ENCODE peak calls at places on chromosome 21, in seven cellular contexts. J is kidney tubule cell, O is SHP77, M is NB4, E is IMR-90, C is EL, L is fibroblast of the aortic adventitia. X is an unnamed sample.

GRCh38 chr21:44574457-44575306 is 1.2 kb downstream of the KRTAP10-4 start:
- DNase-seq in J (no peak), O (peak; percentile 53), M (no peak), E (no peak), C (no peak), L (no peak), X (no peak)

GRCh38 chr21:35072960-35073359 is 23.9 kb upstream of the RUNX1 start:
- DNase-seq in J (no peak), O (no peak), M (no peak), E (peak; percentile 77), C (no peak), L (peak; percentile 82), X (no peak)

GRCh38 chr21:46129846-46130651 is 25.3 kb downstream of the FTCD start:
- DNase-seq in J (no peak), O (no peak), M (no peak), E (no peak), C (no peak), L (no peak), X (no peak)

GRCh38 chr21:41564871-41565281 is 56.9 kb upstream of the TMPRSS2 start:
- DNase-seq in J (peak; percentile 81), O (no peak), M (peak; percentile 26), E (no peak), C (peak; percentile 73), L (peak; percentile 4), X (no peak)

GRCh38 chr21:31898898-31899630 is 26.2 kb downstream of the HUNK start:
- DNase-seq in J (no peak), O (no peak), M (no peak), E (no peak), C (no peak), L (no peak), X (no peak)

GRCh38 chr21:26447932-26448331 is 125.2 kb downstream of the CYYR1 start:
- DNase-seq in J (no peak), O (no peak), M (no peak), E (no peak), C (peak; percentile 25), L (no peak), X (no peak)

GRCh38 chr21:15445327-15445726 is 284.5 kb upstream of the USP25 start:
- DNase-seq in J (no peak), O (no peak), M (peak; percentile 3), E (no peak), C (no peak), L (no peak), X (no peak)

GRCh38 chr21:42306366-42307035 is 8.7 kb downstream of the TFF3 start:
- DNase-seq in J (no peak), O (no peak), M (no peak), E (no peak), C (no peak), L (no peak), X (no peak)

GRCh38 chr21:45352621-45353125 is 52.3 kb upstream of the COL18A1 start:
- DNase-seq in J (no peak), O (no peak), M (no peak), E (no peak), C (no peak), L (no peak), X (no peak)

GRCh38 chr21:36888466-36888865 is 78.0 kb downstream of the HLCS start:
- DNase-seq in J (no peak), O (no peak), M (no peak), E (no peak), C (no peak), L (no peak), X (no peak)

GRCh38 chr21:44972301-44972814 is 32.5 kb downstream of the SLX9 start:
- DNase-seq in J (no peak), O (no peak), M (no peak), E (no peak), C (no peak), L (no peak), X (no peak)

GRCh38 chr21:37266515-37267221 is 466 bp downstream of the VPS26C start:
- DNase-seq in J (no peak), O (peak; percentile 50), M (peak; percentile 64), E (peak; percentile 42), C (peak; percentile 54), L (peak; percentile 33), X (no peak)

GRCh38 chr21:32334980-32335471 is 36.4 kb downstream of the MRAP start:
- DNase-seq in J (no peak), O (no peak), M (no peak), E (no peak), C (no peak), L (no peak), X (no peak)

GRCh38 chr21:37606549-37606948 is 240.0 kb downstream of the DYRK1A start:
- DNase-seq in J (no peak), O (no peak), M (no peak), E (no peak), C (no peak), L (no peak), X (no peak)

GRCh38 chr21:36696640-36697472 is 2.1 kb upstream of the SIM2 start:
- DNase-seq in J (peak; percentile 55), O (no peak), M (no peak), E (peak; percentile 6), C (no peak), L (no peak), X (no peak)

GRCh38 chr21:28431022-28431421 is 561.7 kb downstream of the LTN1 start:
- DNase-seq in J (no peak), O (no peak), M (no peak), E (peak; percentile 66), C (peak; percentile 68), L (peak; percentile 65), X (no peak)

GRCh38 chr21:38351961-38352521 is 95.2 kb downstream of the KCNJ15 start:
- DNase-seq in J (peak; percentile 91), O (no peak), M (no peak), E (peak; percentile 90), C (peak; percentile 82), L (peak; percentile 84), X (peak; percentile 62)

GRCh38 chr21:40019076-40019475 is 151.8 kb downstream of the PCP4 start:
- DNase-seq in J (no peak), O (no peak), M (no peak), E (no peak), C (no peak), L (no peak), X (no peak)

GRCh38 chr21:21101911-21102310 is 103.7 kb downstream of the NCAM2 start:
- DNase-seq in J (peak; percentile 1), O (peak; percentile 51), M (peak; percentile 54), E (peak; percentile 85), C (peak; percentile 48), L (peak; percentile 74), X (no peak)

GRCh38 chr21:35559128-35559831 is 501.0 kb downstream of the SETD4 start:
- DNase-seq in J (peak; percentile 12), O (no peak), M (no peak), E (peak; percentile 95), C (peak; percentile 97), L (peak; percentile 92), X (no peak)

GRCh38 chr21:31140025-31140424 is 101.7 kb upstream of the KRTAP19-8 start:
- DNase-seq in J (no peak), O (no peak), M (no peak), E (no peak), C (no peak), L (no peak), X (no peak)

GRCh38 chr21:33157303-33157702 is 72.4 kb upstream of the IFNAR2 start:
- DNase-seq in J (no peak), O (no peak), M (peak; percentile 38), E (no peak), C (no peak), L (peak; percentile 1), X (no peak)

GRCh38 chr21:41926068-41926806 is 27.6 kb downstream of the C2CD2 start:
- DNase-seq in J (peak; percentile 59), O (no peak), M (peak; percentile 13), E (peak; percentile 66), C (peak; percentile 45), L (peak; percentile 64), X (peak; percentile 42)

GRCh38 chr21:17711896-17712295 is 99.2 kb upstream of the BTG3 start:
- DNase-seq in J (no peak), O (no peak), M (peak; percentile 34), E (no peak), C (no peak), L (no peak), X (no peak)

GRCh38 chr21:45209685-45210284 is 77.9 kb downstream of the POFUT2 start:
- DNase-seq in J (no peak), O (no peak), M (no peak), E (no peak), C (no peak), L (no peak), X (no peak)

GRCh38 chr21:25806053-25806452 is 71.3 kb downstream of the GABPA start:
- DNase-seq in J (no peak), O (no peak), M (no peak), E (no peak), C (peak; percentile 3), L (no peak), X (no peak)

GRCh38 chr21:44817914-44818635 is at the start of gene SUMO3:
- DNase-seq in J (peak; percentile 83), O (peak; percentile 48), M (peak; percentile 85), E (peak; percentile 76), C (peak; percentile 84), L (peak; percentile 72), X (peak; percentile 22)

GRCh38 chr21:38244407-38244787 is 12.4 kb upstream of the KCNJ15 start:
- DNase-seq in J (no peak), O (no peak), M (no peak), E (no peak), C (no peak), L (no peak), X (no peak)

GRCh38 chr21:22346576-22346975 is 1348.4 kb downstream of the NCAM2 start:
- DNase-seq in J (no peak), O (no peak), M (no peak), E (no peak), C (no peak), L (no peak), X (no peak)

GRCh38 chr21:26709090-26709489 is 136.0 kb upstream of the CYYR1 start:
- DNase-seq in J (peak; percentile 59), O (no peak), M (no peak), E (peak; percentile 6), C (peak; percentile 33), L (peak; percentile 10), X (no peak)

GRCh38 chr21:31346256-31346821 is 2.3 kb upstream of the TIAM1 start:
- DNase-seq in J (no peak), O (no peak), M (no peak), E (no peak), C (no peak), L (no peak), X (no peak)

GRCh38 chr21:46128983-46129571 is 26.3 kb downstream of the FTCD start:
- DNase-seq in J (no peak), O (no peak), M (no peak), E (no peak), C (no peak), L (no peak), X (no peak)

GRCh38 chr21:42118121-42118795 is 47.1 kb downstream of the UMODL1 start:
- DNase-seq in J (no peak), O (no peak), M (peak; percentile 50), E (no peak), C (no peak), L (no peak), X (no peak)

GRCh38 chr21:16794944-16795343 is 717.9 kb upstream of the CXADR start:
- DNase-seq in J (peak; percentile 84), O (no peak), M (no peak), E (peak; percentile 95), C (peak; percentile 97), L (peak; percentile 87), X (peak; percentile 86)

GRCh38 chr21:39121600-39122355 is 61.5 kb downstream of the PSMG1 start:
- DNase-seq in J (no peak), O (no peak), M (no peak), E (no peak), C (no peak), L (no peak), X (no peak)

GRCh38 chr21:37176716-37177115 is 90.4 kb downstream of the VPS26C start:
- DNase-seq in J (peak; percentile 83), O (no peak), M (no peak), E (no peak), C (no peak), L (no peak), X (peak; percentile 21)

GRCh38 chr21:34835526-34835925 is 166.7 kb downstream of the CLIC6 start:
- DNase-seq in J (no peak), O (no peak), M (peak; percentile 97), E (no peak), C (peak; percentile 36), L (peak; percentile 59), X (no peak)

GRCh38 chr21:39705849-39706248 is 39.1 kb upstream of the IGSF5 start:
- DNase-seq in J (no peak), O (no peak), M (no peak), E (peak; percentile 12), C (no peak), L (peak; percentile 19), X (peak; percentile 13)